ENCODE peak calls at places on chromosomes 16 and 17, in four cellular contexts. R, Y, H and P are unnamed samples.

GRCh38 chr17:77869665-77870132 is 88.8 kb upstream of the TNRC6C start:
- ATAC-seq in Y (no peak), H (no peak), R (peak), P (peak)

GRCh38 chr17:2688351-2689342 is 22.9 kb downstream of the CLUH start:
- ATAC-seq in R (no peak), Y (peak), H (no peak), P (peak)

GRCh38 chr16:68636064-68636551 is 9.0 kb upstream of the CDH3 start:
- ATAC-seq in R (no peak), H (no peak), Y (peak), P (no peak)

GRCh38 chr17:44402564-44403172 is 13.2 kb upstream of the ITGA2B start:
- ATAC-seq in R (peak), H (no peak), Y (no peak), P (no peak)

GRCh38 chr16:75226550-75227360 is 8.0 kb downstream of the CTRB1 start:
- ATAC-seq in Y (peak), H (no peak), R (no peak), P (no peak)

GRCh38 chr16:12132290-12132689 is 155.8 kb downstream of the SNX29 start:
- ATAC-seq in H (no peak), R (no peak), Y (no peak), P (no peak)

GRCh38 chr17:75645501-75645888 is 12.3 kb downstream of the SMIM5 start:
- ATAC-seq in H (no peak), R (peak), Y (peak), P (no peak)

GRCh38 chr16:46911650-46912049 is 27.5 kb downstream of the GPT2 start:
- ATAC-seq in R (no peak), Y (no peak), H (no peak), P (no peak)

GRCh38 chr17:66583112-66583748 is 251.7 kb upstream of the CACNG5 start:
- ATAC-seq in Y (no peak), R (no peak), H (no peak), P (no peak)

DNA sequence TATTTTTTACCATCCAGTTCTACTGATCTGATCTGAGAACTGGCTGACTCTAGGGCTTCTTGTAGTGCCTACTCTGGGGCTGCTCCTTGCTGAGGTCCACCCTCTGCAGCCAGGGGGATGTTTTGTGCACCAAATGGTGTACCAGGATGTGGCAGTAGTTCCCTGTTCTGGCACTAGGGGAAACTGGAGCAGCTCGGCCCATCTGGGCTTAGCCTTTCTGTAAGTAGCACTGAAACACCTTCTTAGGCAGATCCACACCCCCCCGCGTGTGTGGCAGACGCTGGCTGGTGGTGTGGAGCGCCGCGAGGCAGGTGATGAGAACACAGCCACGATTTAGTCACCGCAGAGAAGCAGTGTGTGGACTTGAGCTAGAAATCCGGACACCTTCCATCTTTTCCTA is 17.0 kb downstream of the DUSP14 start:
- ATAC-seq in R (peak), H (peak), Y (peak), P (peak)
- TF ChIP-seq CTCF in R (peak), H (peak), Y (peak), P (peak)

GRCh38 chr17:73369126-73369525 is 57.3 kb upstream of the CDC42EP4 start:
- ATAC-seq in Y (no peak), H (peak), R (no peak), P (no peak)

GRCh38 chr17:73368085-73368631 is 56.4 kb upstream of the CDC42EP4 start:
- ATAC-seq in H (no peak), R (no peak), Y (no peak), P (no peak)

GRCh38 chr17:73363788-73364522 is 52.2 kb upstream of the CDC42EP4 start:
- ATAC-seq in H (no peak), Y (peak), R (peak), P (no peak)

GRCh38 chr17:73365203-73365933 is 53.6 kb upstream of the CDC42EP4 start:
- ATAC-seq in R (no peak), H (no peak), Y (no peak), P (no peak)

GRCh38 chr17:73365934-73366623 is 54.3 kb upstream of the CDC42EP4 start:
- ATAC-seq in R (peak), H (peak), Y (no peak), P (peak)
- TF ChIP-seq POLR2A in R (no peak), H (no peak), Y (no peak), P (no peak)

DNA sequence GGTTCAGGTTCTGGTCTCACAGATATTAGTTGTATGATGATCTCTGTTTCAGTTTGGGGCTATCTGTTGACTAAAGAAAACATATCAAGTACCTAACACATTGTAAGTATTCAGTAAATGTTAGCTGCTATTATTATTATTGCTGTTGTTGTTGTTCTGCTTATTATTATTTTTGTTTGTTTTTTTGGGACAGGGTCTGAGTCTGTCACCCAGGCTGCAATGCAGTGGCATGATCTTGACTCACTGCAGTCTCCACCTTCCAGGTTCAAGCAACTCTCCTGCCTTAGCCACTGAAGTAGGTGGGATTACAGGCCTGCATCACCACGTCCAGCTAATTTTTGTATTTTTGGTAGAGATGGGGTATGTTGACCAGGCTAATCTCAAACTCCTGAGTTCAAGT is 44.5 kb downstream of the ARHGAP17 start:
- ATAC-seq in Y (no peak), H (no peak), R (no peak), P (no peak)
- TF ChIP-seq POLR2AphosphoS5 in Y (no peak), H (no peak), R (no peak), P (no peak)

GRCh38 chr16:2091722-2092620 is 43.7 kb downstream of the PKD1 start:
- ATAC-seq in Y (peak), R (no peak), H (no peak), P (no peak)
- TF ChIP-seq CTCF in Y (no peak), R (no peak), H (no peak), P (no peak)

DNA sequence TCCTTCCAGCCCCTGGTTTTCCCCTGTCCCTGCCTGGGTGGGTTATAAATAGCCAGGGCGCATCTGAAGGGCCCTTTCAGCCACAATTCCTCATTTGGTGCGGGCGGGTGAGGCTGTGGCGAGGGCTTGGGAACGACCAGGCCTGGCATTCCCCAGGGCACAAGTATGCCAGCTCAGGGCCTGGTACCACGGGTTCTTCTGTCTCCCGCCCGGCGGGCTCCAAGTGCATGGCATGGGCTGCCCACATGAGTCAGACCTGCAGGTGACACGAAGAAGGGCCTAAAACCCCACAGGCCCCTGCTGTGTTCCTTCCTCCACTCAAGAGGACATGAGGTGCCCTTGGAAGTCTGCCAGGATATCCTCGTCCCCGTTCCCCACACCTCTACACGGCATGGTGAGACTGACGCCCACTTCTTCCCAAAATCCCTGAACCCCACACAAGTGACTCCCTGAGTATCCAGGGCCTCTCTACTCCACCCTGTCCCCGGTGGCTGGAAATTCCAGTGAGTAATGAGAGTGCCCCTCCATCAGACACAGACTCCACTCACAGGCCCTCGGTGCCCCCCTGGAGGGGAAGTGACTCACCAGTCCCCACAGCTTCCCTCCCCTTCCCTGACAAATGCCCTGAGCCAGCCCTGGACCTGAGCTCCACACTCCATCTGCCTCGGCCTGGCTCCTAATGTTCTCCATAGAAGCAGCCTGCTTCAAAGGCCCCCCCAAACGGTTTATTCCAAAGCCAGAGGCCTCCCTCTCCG is 68.8 kb downstream of the ABR start:
- ATAC-seq in H (no peak), Y (peak), R (no peak), P (peak)
- TF ChIP-seq POLR2A in H (no peak), Y (no peak), R (no peak), P (no peak)

GRCh38 chr16:88691924-88692560 is 5.7 kb upstream of the SNAI3 start:
- ATAC-seq in H (no peak), Y (no peak), R (peak), P (no peak)
- TF ChIP-seq POLR2AphosphoS5 in H (no peak), Y (no peak), R (no peak), P (no peak)

GRCh38 chr17:17783825-17784598 is 52.8 kb downstream of the SREBF1 start:
- ATAC-seq in R (peak), Y (no peak), H (no peak), P (no peak)

GRCh38 chr17:17782425-17783120 is 54.2 kb downstream of the SREBF1 start:
- ATAC-seq in Y (peak), R (peak), H (peak), P (no peak)

GRCh38 chr17:17785407-17785806 is 51.4 kb downstream of the SREBF1 start:
- ATAC-seq in R (no peak), H (no peak), Y (no peak), P (no peak)

GRCh38 chr17:17783121-17783824 is 53.5 kb downstream of the SREBF1 start:
- ATAC-seq in Y (peak), R (peak), H (peak), P (no peak)

GRCh38 chr17:17784599-17785264 is 52.1 kb downstream of the SREBF1 start:
- ATAC-seq in R (no peak), Y (peak), H (peak), P (no peak)
- TF ChIP-seq CTCF in R (peak), Y (peak), H (no peak), P (no peak)

DNA sequence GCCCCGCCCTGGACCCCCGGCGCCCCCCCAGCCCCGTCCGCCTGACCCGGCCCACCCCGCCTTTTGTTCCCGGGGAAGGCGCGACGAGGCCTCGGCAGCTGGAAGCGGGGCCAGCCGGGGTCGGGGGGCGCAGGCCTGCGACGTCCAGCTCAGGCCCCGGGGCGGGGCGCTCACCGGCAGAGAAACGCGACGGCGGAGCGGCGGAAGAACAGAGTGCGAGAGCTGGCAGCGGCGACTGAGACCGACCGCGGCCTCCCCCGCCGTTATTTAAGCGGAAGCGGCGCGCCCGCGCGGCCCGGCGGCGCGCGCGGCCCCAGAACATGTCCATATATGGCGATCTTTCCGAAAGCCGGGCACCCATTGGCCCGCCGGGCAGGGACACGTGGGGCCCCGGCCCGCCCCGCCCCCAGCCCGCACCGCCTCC is at the start of gene ACTG1:
- ATAC-seq in Y (peak), R (peak), H (peak), P (peak)
- TF ChIP-seq POLR2A in Y (peak), R (peak), H (peak), P (peak)

GRCh38 chr17:79837888-79838540 is 1.2 kb downstream of the CBX4 start:
- ATAC-seq in Y (no peak), R (peak), H (no peak), P (no peak)

GRCh38 chr17:79834575-79835469 is 4.4 kb downstream of the CBX4 start:
- ATAC-seq in Y (no peak), R (no peak), H (no peak), P (no peak)

GRCh38 chr17:79836952-79837887 is 2.0 kb downstream of the CBX4 start:
- ATAC-seq in H (no peak), R (peak), Y (peak), P (peak)

GRCh38 chr17:79835470-79835899 is 3.8 kb downstream of the CBX4 start:
- ATAC-seq in H (no peak), Y (no peak), R (no peak), P (no peak)

GRCh38 chr17:79835953-79836951 is 3.0 kb downstream of the CBX4 start:
- ATAC-seq in H (peak), Y (peak), R (no peak), P (no peak)
- TF ChIP-seq POLR2AphosphoS5 in H (peak), Y (no peak), R (no peak), P (no peak)

DNA sequence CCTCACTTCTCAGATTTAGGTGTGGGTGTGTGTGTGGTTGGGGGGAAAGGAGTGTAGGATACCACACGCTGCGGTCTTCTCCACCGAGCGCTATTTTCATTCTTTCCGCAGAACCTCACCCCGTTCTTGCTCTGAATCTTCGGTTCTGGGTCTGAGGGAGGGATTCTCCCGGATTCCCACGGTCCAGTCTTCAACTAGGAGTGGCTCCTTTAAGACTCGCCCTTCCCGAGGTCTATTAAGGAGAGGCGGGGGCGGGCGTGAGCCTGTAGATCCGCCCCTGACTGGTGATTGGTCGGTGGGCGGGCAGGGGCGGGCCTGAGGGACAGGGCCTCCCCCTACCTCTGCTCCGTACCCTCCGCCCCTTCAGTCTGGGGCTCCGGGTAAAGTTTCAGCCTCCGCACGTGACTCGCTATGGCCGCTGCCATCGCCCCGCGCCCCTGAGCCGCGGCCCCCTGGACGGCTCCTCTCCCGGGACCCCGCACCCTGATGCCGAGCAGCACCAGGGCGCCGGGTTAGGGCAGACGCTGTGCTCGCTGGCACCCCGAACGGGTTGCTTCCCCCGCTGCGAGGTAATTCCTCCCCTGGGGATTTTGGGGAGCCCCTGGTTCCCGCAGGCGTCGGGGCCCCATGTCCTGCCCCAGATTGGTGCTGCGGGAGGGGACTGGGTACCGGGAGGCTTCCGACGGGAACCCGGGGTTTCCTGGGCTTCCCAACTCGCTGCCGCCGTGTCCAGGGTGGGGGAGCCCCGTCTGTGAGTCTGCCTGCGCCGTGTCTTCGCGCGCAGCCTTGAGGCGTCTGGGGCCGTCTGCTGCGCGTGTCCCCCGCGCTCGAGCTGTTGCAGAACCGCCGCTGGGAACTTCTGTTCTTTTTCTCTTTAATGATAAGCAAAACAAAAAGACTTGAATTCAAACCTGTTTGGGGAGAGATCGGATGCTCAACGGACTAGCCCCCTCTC is 9.2 kb downstream of the RARA start:
- ATAC-seq in R (peak), H (peak), Y (peak), P (peak)
- TF ChIP-seq CTCF in R (no peak), H (no peak), Y (no peak), P (no peak)